ENCODE peak calls at places on chromosomes 11 and 22, in ten cellular contexts. One of them, this sample, is unnamed.

GRCh38 chr22:47022075-47022473 is 259.6 kb downstream of the TBC1D22A start:
- DNase-seq in tibial nerve: no peak
- DNase-seq in Calu3: no peak
- DNase-seq in A673: no peak
- DNase-seq in activated CD8-positive, alpha-beta T cell treated with anti-CD3 and anti-CD28 coated beads for 36 hours: no peak
- DNase-seq in CD8-positive, alpha-beta T cell: no peak
- DNase-seq in ovary: no peak
- DNase-seq in left lung: no peak
- DNase-seq in cardiac fibroblast: peak
- DNase-seq in stomach: peak
- DNase-seq in this sample: no peak

GRCh38 chr11:60899021-60899936 is 7.1 kb downstream of the PRPF19 start:
- DNase-seq in tibial nerve: peak
- DNase-seq in Calu3: peak
- DNase-seq in A673: peak
- DNase-seq in activated CD8-positive, alpha-beta T cell treated with anti-CD3 and anti-CD28 coated beads for 36 hours: peak
- DNase-seq in CD8-positive, alpha-beta T cell: no peak
- DNase-seq in ovary: no peak
- DNase-seq in left lung: no peak
- DNase-seq in cardiac fibroblast: peak
- DNase-seq in stomach: peak
- DNase-seq in this sample: peak

GRCh38 chr22:37601540-37602442 is 6.8 kb upstream of the GGA1 start:
- DNase-seq in tibial nerve: no peak
- DNase-seq in Calu3: peak
- DNase-seq in A673: peak
- DNase-seq in activated CD8-positive, alpha-beta T cell treated with anti-CD3 and anti-CD28 coated beads for 36 hours: no peak
- DNase-seq in CD8-positive, alpha-beta T cell: no peak
- DNase-seq in ovary: no peak
- DNase-seq in left lung: peak
- DNase-seq in cardiac fibroblast: peak
- DNase-seq in stomach: peak
- DNase-seq in this sample: peak

GRCh38 chr22:42994917-42995562 is 19.9 kb downstream of the PACSIN2 start:
- DNase-seq in tibial nerve: peak
- DNase-seq in Calu3: peak
- DNase-seq in A673: peak
- DNase-seq in activated CD8-positive, alpha-beta T cell treated with anti-CD3 and anti-CD28 coated beads for 36 hours: no peak
- DNase-seq in CD8-positive, alpha-beta T cell: no peak
- DNase-seq in ovary: no peak
- DNase-seq in left lung: peak
- DNase-seq in cardiac fibroblast: peak
- DNase-seq in stomach: peak
- DNase-seq in this sample: peak

GRCh38 chr11:108873305-108873704 is 208.4 kb downstream of the DDX10 start:
- DNase-seq in tibial nerve: no peak
- DNase-seq in Calu3: no peak
- DNase-seq in A673: no peak
- DNase-seq in activated CD8-positive, alpha-beta T cell treated with anti-CD3 and anti-CD28 coated beads for 36 hours: no peak
- DNase-seq in CD8-positive, alpha-beta T cell: no peak
- DNase-seq in ovary: no peak
- DNase-seq in left lung: no peak
- DNase-seq in cardiac fibroblast: peak
- DNase-seq in stomach: no peak
- DNase-seq in this sample: no peak

GRCh38 chr11:132072880-132073213 is 702.4 kb downstream of the NTM start:
- DNase-seq in tibial nerve: no peak
- DNase-seq in Calu3: no peak
- DNase-seq in A673: no peak
- DNase-seq in activated CD8-positive, alpha-beta T cell treated with anti-CD3 and anti-CD28 coated beads for 36 hours: no peak
- DNase-seq in CD8-positive, alpha-beta T cell: no peak
- DNase-seq in ovary: no peak
- DNase-seq in left lung: no peak
- DNase-seq in cardiac fibroblast: no peak
- DNase-seq in stomach: no peak
- DNase-seq in this sample: no peak

GRCh38 chr11:121032546-121032945 is 8.6 kb downstream of the TBCEL start:
- DNase-seq in tibial nerve: no peak
- DNase-seq in Calu3: no peak
- DNase-seq in A673: no peak
- DNase-seq in activated CD8-positive, alpha-beta T cell treated with anti-CD3 and anti-CD28 coated beads for 36 hours: no peak
- DNase-seq in CD8-positive, alpha-beta T cell: no peak
- DNase-seq in ovary: no peak
- DNase-seq in left lung: no peak
- DNase-seq in cardiac fibroblast: peak
- DNase-seq in stomach: no peak
- DNase-seq in this sample: no peak

GRCh38 chr22:37931893-37932389 is 21.5 kb downstream of the C22orf23 start:
- DNase-seq in tibial nerve: no peak
- DNase-seq in Calu3: no peak
- DNase-seq in A673: no peak
- DNase-seq in activated CD8-positive, alpha-beta T cell treated with anti-CD3 and anti-CD28 coated beads for 36 hours: no peak
- DNase-seq in CD8-positive, alpha-beta T cell: no peak
- DNase-seq in ovary: no peak
- DNase-seq in left lung: peak
- DNase-seq in cardiac fibroblast: no peak
- DNase-seq in stomach: no peak
- DNase-seq in this sample: no peak

GRCh38 chr11:127042445-127042844 is 41.9 kb upstream of the KIRREL3 start:
- DNase-seq in tibial nerve: no peak
- DNase-seq in Calu3: no peak
- DNase-seq in A673: no peak
- DNase-seq in activated CD8-positive, alpha-beta T cell treated with anti-CD3 and anti-CD28 coated beads for 36 hours: no peak
- DNase-seq in CD8-positive, alpha-beta T cell: no peak
- DNase-seq in ovary: no peak
- DNase-seq in left lung: no peak
- DNase-seq in cardiac fibroblast: peak
- DNase-seq in stomach: no peak
- DNase-seq in this sample: no peak

GRCh38 chr22:43944670-43945430 is 10.4 kb upstream of the SAMM50 start:
- DNase-seq in tibial nerve: no peak
- DNase-seq in Calu3: no peak
- DNase-seq in A673: peak
- DNase-seq in activated CD8-positive, alpha-beta T cell treated with anti-CD3 and anti-CD28 coated beads for 36 hours: no peak
- DNase-seq in CD8-positive, alpha-beta T cell: no peak
- DNase-seq in ovary: no peak
- DNase-seq in left lung: no peak
- DNase-seq in cardiac fibroblast: peak
- DNase-seq in stomach: no peak
- DNase-seq in this sample: no peak

GRCh38 chr11:61495801-61496601 is 12.5 kb upstream of the LRRC10B start:
- DNase-seq in tibial nerve: no peak
- DNase-seq in Calu3: no peak
- DNase-seq in A673: no peak
- DNase-seq in activated CD8-positive, alpha-beta T cell treated with anti-CD3 and anti-CD28 coated beads for 36 hours: no peak
- DNase-seq in CD8-positive, alpha-beta T cell: no peak
- DNase-seq in ovary: no peak
- DNase-seq in left lung: no peak
- DNase-seq in cardiac fibroblast: no peak
- DNase-seq in stomach: peak
- DNase-seq in this sample: no peak

GRCh38 chr11:16013649-16014275 is 342.6 kb downstream of the SOX6 start:
- DNase-seq in tibial nerve: no peak
- DNase-seq in Calu3: no peak
- DNase-seq in A673: no peak
- DNase-seq in activated CD8-positive, alpha-beta T cell treated with anti-CD3 and anti-CD28 coated beads for 36 hours: no peak
- DNase-seq in CD8-positive, alpha-beta T cell: no peak
- DNase-seq in ovary: no peak
- DNase-seq in left lung: no peak
- DNase-seq in cardiac fibroblast: no peak
- DNase-seq in stomach: no peak
- DNase-seq in this sample: no peak

GRCh38 chr11:10543782-10544181 is 2.8 kb upstream of the RNF141 start:
- DNase-seq in tibial nerve: no peak
- DNase-seq in Calu3: no peak
- DNase-seq in A673: no peak
- DNase-seq in activated CD8-positive, alpha-beta T cell treated with anti-CD3 and anti-CD28 coated beads for 36 hours: no peak
- DNase-seq in CD8-positive, alpha-beta T cell: no peak
- DNase-seq in ovary: no peak
- DNase-seq in left lung: no peak
- DNase-seq in cardiac fibroblast: no peak
- DNase-seq in stomach: no peak
- DNase-seq in this sample: no peak

GRCh38 chr11:92929168-92930053 is 40.0 kb upstream of the MTNR1B start:
- DNase-seq in tibial nerve: no peak
- DNase-seq in Calu3: no peak
- DNase-seq in A673: no peak
- DNase-seq in activated CD8-positive, alpha-beta T cell treated with anti-CD3 and anti-CD28 coated beads for 36 hours: no peak
- DNase-seq in CD8-positive, alpha-beta T cell: no peak
- DNase-seq in ovary: no peak
- DNase-seq in left lung: no peak
- DNase-seq in cardiac fibroblast: peak
- DNase-seq in stomach: no peak
- DNase-seq in this sample: peak

GRCh38 chr11:126528075-126528474 is 172.6 kb downstream of the ST3GAL4 start:
- DNase-seq in tibial nerve: no peak
- DNase-seq in Calu3: no peak
- DNase-seq in A673: no peak
- DNase-seq in activated CD8-positive, alpha-beta T cell treated with anti-CD3 and anti-CD28 coated beads for 36 hours: no peak
- DNase-seq in CD8-positive, alpha-beta T cell: no peak
- DNase-seq in ovary: no peak
- DNase-seq in left lung: no peak
- DNase-seq in cardiac fibroblast: no peak
- DNase-seq in stomach: no peak
- DNase-seq in this sample: no peak

GRCh38 chr11:81959341-81959740 is 774.3 kb downstream of the FAM181B start:
- DNase-seq in tibial nerve: no peak
- DNase-seq in Calu3: no peak
- DNase-seq in A673: no peak
- DNase-seq in activated CD8-positive, alpha-beta T cell treated with anti-CD3 and anti-CD28 coated beads for 36 hours: no peak
- DNase-seq in CD8-positive, alpha-beta T cell: no peak
- DNase-seq in ovary: no peak
- DNase-seq in left lung: no peak
- DNase-seq in cardiac fibroblast: no peak
- DNase-seq in stomach: no peak
- DNase-seq in this sample: no peak

GRCh38 chr11:84714316-84714780 is 912.8 kb downstream of the DLG2 start:
- DNase-seq in tibial nerve: no peak
- DNase-seq in Calu3: peak
- DNase-seq in A673: peak
- DNase-seq in activated CD8-positive, alpha-beta T cell treated with anti-CD3 and anti-CD28 coated beads for 36 hours: peak
- DNase-seq in CD8-positive, alpha-beta T cell: no peak
- DNase-seq in ovary: no peak
- DNase-seq in left lung: peak
- DNase-seq in cardiac fibroblast: peak
- DNase-seq in stomach: peak
- DNase-seq in this sample: peak
- TF ChIP-seq CTCF in tibial nerve: peak
- TF ChIP-seq CTCF in Calu3: peak
- TF ChIP-seq CTCF in A673: peak
- TF ChIP-seq CTCF in activated CD8-positive, alpha-beta T cell treated with anti-CD3 and anti-CD28 coated beads for 36 hours: peak
- TF ChIP-seq CTCF in CD8-positive, alpha-beta T cell: no peak
- TF ChIP-seq CTCF in ovary: no peak
- TF ChIP-seq CTCF in left lung: no peak
- TF ChIP-seq CTCF in cardiac fibroblast: peak
- TF ChIP-seq CTCF in stomach: peak
- TF ChIP-seq CTCF in this sample: peak

GRCh38 chr11:83355406-83355805 is 69.2 kb upstream of the CCDC90B start:
- DNase-seq in tibial nerve: no peak
- DNase-seq in Calu3: no peak
- DNase-seq in A673: no peak
- DNase-seq in activated CD8-positive, alpha-beta T cell treated with anti-CD3 and anti-CD28 coated beads for 36 hours: no peak
- DNase-seq in CD8-positive, alpha-beta T cell: no peak
- DNase-seq in ovary: no peak
- DNase-seq in left lung: no peak
- DNase-seq in cardiac fibroblast: no peak
- DNase-seq in stomach: no peak
- DNase-seq in this sample: no peak
- TF ChIP-seq CTCF in tibial nerve: no peak
- TF ChIP-seq CTCF in Calu3: no peak
- TF ChIP-seq CTCF in A673: no peak
- TF ChIP-seq CTCF in activated CD8-positive, alpha-beta T cell treated with anti-CD3 and anti-CD28 coated beads for 36 hours: no peak
- TF ChIP-seq CTCF in CD8-positive, alpha-beta T cell: no peak
- TF ChIP-seq CTCF in ovary: no peak
- TF ChIP-seq CTCF in left lung: no peak
- TF ChIP-seq CTCF in cardiac fibroblast: no peak
- TF ChIP-seq CTCF in stomach: no peak
- TF ChIP-seq CTCF in this sample: no peak

GRCh38 chr11:30585067-30585891 is 874 bp downstream of the MPPED2 start:
- DNase-seq in tibial nerve: no peak
- DNase-seq in Calu3: peak
- DNase-seq in A673: peak
- DNase-seq in activated CD8-positive, alpha-beta T cell treated with anti-CD3 and anti-CD28 coated beads for 36 hours: peak
- DNase-seq in CD8-positive, alpha-beta T cell: no peak
- DNase-seq in ovary: no peak
- DNase-seq in left lung: no peak
- DNase-seq in cardiac fibroblast: no peak
- DNase-seq in stomach: peak
- DNase-seq in this sample: no peak

GRCh38 chr11:30581646-30582045 is 4.5 kb downstream of the MPPED2 start:
- DNase-seq in tibial nerve: no peak
- DNase-seq in Calu3: no peak
- DNase-seq in A673: no peak
- DNase-seq in activated CD8-positive, alpha-beta T cell treated with anti-CD3 and anti-CD28 coated beads for 36 hours: no peak
- DNase-seq in CD8-positive, alpha-beta T cell: no peak
- DNase-seq in ovary: no peak
- DNase-seq in left lung: no peak
- DNase-seq in cardiac fibroblast: no peak
- DNase-seq in stomach: no peak
- DNase-seq in this sample: no peak

GRCh38 chr11:30583505-30584280 is 2.5 kb downstream of the MPPED2 start:
- DNase-seq in tibial nerve: no peak
- DNase-seq in Calu3: no peak
- DNase-seq in A673: no peak
- DNase-seq in activated CD8-positive, alpha-beta T cell treated with anti-CD3 and anti-CD28 coated beads for 36 hours: no peak
- DNase-seq in CD8-positive, alpha-beta T cell: no peak
- DNase-seq in ovary: no peak
- DNase-seq in left lung: no peak
- DNase-seq in cardiac fibroblast: no peak
- DNase-seq in stomach: no peak
- DNase-seq in this sample: no peak

GRCh38 chr11:30585892-30586250 is 282 bp downstream of the MPPED2 start:
- DNase-seq in tibial nerve: no peak
- DNase-seq in Calu3: peak
- DNase-seq in A673: peak
- DNase-seq in activated CD8-positive, alpha-beta T cell treated with anti-CD3 and anti-CD28 coated beads for 36 hours: peak
- DNase-seq in CD8-positive, alpha-beta T cell: no peak
- DNase-seq in ovary: no peak
- DNase-seq in left lung: no peak
- DNase-seq in cardiac fibroblast: no peak
- DNase-seq in stomach: no peak
- DNase-seq in this sample: no peak

GRCh38 chr11:30586251-30587144 is at the start of gene MPPED2:
- DNase-seq in tibial nerve: no peak
- DNase-seq in Calu3: peak
- DNase-seq in A673: peak
- DNase-seq in activated CD8-positive, alpha-beta T cell treated with anti-CD3 and anti-CD28 coated beads for 36 hours: peak
- DNase-seq in CD8-positive, alpha-beta T cell: peak
- DNase-seq in ovary: peak
- DNase-seq in left lung: no peak
- DNase-seq in cardiac fibroblast: no peak
- DNase-seq in stomach: no peak
- DNase-seq in this sample: no peak
- TF ChIP-seq CTCF in tibial nerve: peak
- TF ChIP-seq CTCF in Calu3: peak
- TF ChIP-seq CTCF in A673: peak
- TF ChIP-seq CTCF in activated CD8-positive, alpha-beta T cell treated with anti-CD3 and anti-CD28 coated beads for 36 hours: peak
- TF ChIP-seq CTCF in CD8-positive, alpha-beta T cell: no peak
- TF ChIP-seq CTCF in ovary: no peak
- TF ChIP-seq CTCF in left lung: peak
- TF ChIP-seq CTCF in cardiac fibroblast: no peak
- TF ChIP-seq CTCF in stomach: no peak
- TF ChIP-seq CTCF in this sample: no peak

DNA sequence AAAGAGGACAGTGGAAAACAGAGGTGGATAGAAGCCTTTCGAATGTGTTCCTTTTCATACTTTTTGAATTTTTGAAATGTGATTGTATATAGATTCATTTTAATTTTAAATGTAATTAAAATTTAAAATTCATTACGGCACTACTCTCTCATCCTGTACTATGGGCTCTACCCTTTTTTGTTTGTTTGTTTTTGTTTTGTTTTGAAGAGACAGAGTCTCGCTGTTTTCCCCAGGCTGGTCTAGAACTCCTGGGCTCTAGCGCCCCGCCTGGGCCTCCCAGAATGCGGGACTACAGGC is 11.9 kb upstream of the HDHD5 start:
- DNase-seq in tibial nerve: no peak
- DNase-seq in Calu3: no peak
- DNase-seq in A673: no peak
- DNase-seq in activated CD8-positive, alpha-beta T cell treated with anti-CD3 and anti-CD28 coated beads for 36 hours: no peak
- DNase-seq in CD8-positive, alpha-beta T cell: no peak
- DNase-seq in ovary: no peak
- DNase-seq in left lung: no peak
- DNase-seq in cardiac fibroblast: no peak
- DNase-seq in stomach: no peak
- DNase-seq in this sample: no peak
- TF ChIP-seq CTCF in tibial nerve: no peak
- TF ChIP-seq CTCF in Calu3: no peak
- TF ChIP-seq CTCF in A673: no peak
- TF ChIP-seq CTCF in activated CD8-positive, alpha-beta T cell treated with anti-CD3 and anti-CD28 coated beads for 36 hours: no peak
- TF ChIP-seq CTCF in CD8-positive, alpha-beta T cell: no peak
- TF ChIP-seq CTCF in ovary: no peak
- TF ChIP-seq CTCF in left lung: no peak
- TF ChIP-seq CTCF in cardiac fibroblast: peak
- TF ChIP-seq CTCF in stomach: no peak
- TF ChIP-seq CTCF in this sample: no peak